ENCODE peak calls at places on chromosome 3, in five cellular contexts. E is HFFc6, D is left lung, L is fibroblast of the aortic adventitia, I is B cell. Y is an unnamed sample.

GRCh38 chr3:1092771-1093170 is at the start of gene CNTN6:
- DNase-seq in E (no peak), D (no peak), L (peak), I (no peak), Y (no peak)

GRCh38 chr3:142976621-142977398 is 13.3 kb upstream of the PAQR9 start:
- DNase-seq in E (peak), D (peak), L (peak), I (no peak), Y (no peak)

GRCh38 chr3:131370935-131371698 is 10.5 kb upstream of the NUDT16 start:
- DNase-seq in E (no peak), D (no peak), L (no peak), I (no peak), Y (no peak)

GRCh38 chr3:181921220-181921619 is 209.5 kb downstream of the SOX2 start:
- DNase-seq in E (no peak), D (no peak), L (no peak), I (peak), Y (no peak)

GRCh38 chr3:183546625-183547024 is 8.9 kb downstream of the KLHL6 start:
- DNase-seq in E (no peak), D (no peak), L (no peak), I (no peak), Y (no peak)

GRCh38 chr3:75042941-75043340 is 428.5 kb upstream of the CNTN3 start:
- DNase-seq in E (no peak), D (no peak), L (no peak), I (no peak), Y (no peak)

GRCh38 chr3:52685285-52685704 is 418 bp downstream of the PBRM1 start:
- DNase-seq in E (peak), D (peak), L (no peak), I (peak), Y (peak)

GRCh38 chr3:136802481-136802996 is 16.4 kb upstream of the SLC35G2 start:
- DNase-seq in E (no peak), D (no peak), L (peak), I (no peak), Y (no peak)

GRCh38 chr3:151439652-151440125 is 21.2 kb downstream of the IGSF10 start:
- DNase-seq in E (peak), D (no peak), L (peak), I (peak), Y (no peak)

GRCh38 chr3:143885803-143886427 is 37.6 kb upstream of the SLC9A9 start:
- DNase-seq in E (peak), D (no peak), L (peak), I (peak), Y (no peak)

GRCh38 chr3:124627501-124627908 is 102.7 kb upstream of the UMPS start:
- DNase-seq in E (peak), D (no peak), L (peak), I (no peak), Y (no peak)

GRCh38 chr3:120622870-120623718 is 27.0 kb downstream of the NDUFB4 start:
- DNase-seq in E (peak), D (no peak), L (peak), I (no peak), Y (no peak)

GRCh38 chr3:14806641-14807263 is 12.0 kb upstream of the FGD5 start:
- DNase-seq in E (no peak), D (no peak), L (peak), I (no peak), Y (no peak)

GRCh38 chr3:72847282-72847681 is 963 bp downstream of the SHQ1 start:
- DNase-seq in E (no peak), D (no peak), L (peak), I (no peak), Y (no peak)

GRCh38 chr3:181568248-181568647 is 143.5 kb upstream of the SOX2 start:
- DNase-seq in E (no peak), D (no peak), L (peak), I (no peak), Y (no peak)

GRCh38 chr3:148991219-148992026 is at the start of gene GYG1:
- DNase-seq in E (peak), D (peak), L (peak), I (peak), Y (peak)

GRCh38 chr3:138442433-138442832 is 8.0 kb downstream of the ESYT3 start:
- DNase-seq in E (no peak), D (no peak), L (no peak), I (no peak), Y (no peak)

GRCh38 chr3:150412599-150413069 is 4.5 kb downstream of the TSC22D2 start:
- DNase-seq in E (peak), D (no peak), L (peak), I (no peak), Y (no peak)

GRCh38 chr3:63578858-63579257 is 73.6 kb upstream of the SNTN start:
- DNase-seq in E (no peak), D (no peak), L (no peak), I (no peak), Y (no peak)

GRCh38 chr3:188431553-188431952 is 277.6 kb downstream of the LPP start:
- DNase-seq in E (peak), D (no peak), L (peak), I (no peak), Y (no peak)

GRCh38 chr3:147462856-147463255 is 53.7 kb downstream of the ZIC1 start:
- DNase-seq in E (no peak), D (no peak), L (no peak), I (no peak), Y (no peak)

GRCh38 chr3:35832140-35832571 is 192.8 kb downstream of the ARPP21 start:
- DNase-seq in E (no peak), D (no peak), L (peak), I (no peak), Y (no peak)

GRCh38 chr3:161559177-161559998 is 62.8 kb downstream of the OTOL1 start:
- DNase-seq in E (peak), D (no peak), L (peak), I (no peak), Y (no peak)

GRCh38 chr3:102353148-102353547 is 81.7 kb upstream of the ZPLD1 start:
- DNase-seq in E (no peak), D (no peak), L (peak), I (no peak), Y (no peak)

GRCh38 chr3:3015472-3016089 is 94.6 kb downstream of the IL5RA start:
- DNase-seq in E (no peak), D (no peak), L (peak), I (no peak), Y (no peak)

GRCh38 chr3:50605901-50606326 is 5.7 kb downstream of the CISH start:
- DNase-seq in E (no peak), D (no peak), L (no peak), I (no peak), Y (no peak)

GRCh38 chr3:51282931-51283330 is 102.2 kb upstream of the MANF start:
- DNase-seq in E (peak), D (no peak), L (peak), I (no peak), Y (no peak)

GRCh38 chr3:49411550-49411967 is 217 bp downstream of the RHOA start:
- DNase-seq in E (no peak), D (peak), L (no peak), I (peak), Y (peak)

GRCh38 chr3:183428140-183429023 is at the start of gene MCF2L2:
- DNase-seq in E (no peak), D (peak), L (peak), I (peak), Y (peak)

GRCh38 chr3:72694398-72694797 is 153.8 kb downstream of the SHQ1 start:
- DNase-seq in E (peak), D (no peak), L (peak), I (no peak), Y (no peak)

GRCh38 chr3:115388166-115388565 is 235.1 kb upstream of the GAP43 start:
- DNase-seq in E (no peak), D (no peak), L (peak), I (no peak), Y (no peak)

GRCh38 chr3:143145951-143146350 is 26.4 kb downstream of the CHST2 start:
- DNase-seq in E (no peak), D (no peak), L (no peak), I (no peak), Y (no peak)

GRCh38 chr3:14907043-14907966 is 40.1 kb upstream of the NR2C2 start:
- DNase-seq in E (no peak), D (no peak), L (no peak), I (no peak), Y (no peak)

GRCh38 chr3:188700497-188700896 is 471.3 kb upstream of the TPRG1 start:
- DNase-seq in E (no peak), D (no peak), L (no peak), I (no peak), Y (no peak)

GRCh38 chr3:33313331-33313730 is 36.1 kb downstream of the FBXL2 start:
- DNase-seq in E (peak), D (no peak), L (no peak), I (no peak), Y (no peak)

GRCh38 chr3:172592898-172593669 is 69.9 kb upstream of the TNFSF10 start:
- DNase-seq in E (no peak), D (no peak), L (no peak), I (no peak), Y (no peak)

GRCh38 chr3:168952551-168952950 is 711.0 kb downstream of the MECOM start:
- DNase-seq in E (peak), D (no peak), L (peak), I (no peak), Y (no peak)

GRCh38 chr3:126516936-126517290 is 660 bp downstream of the UROC1 start:
- DNase-seq in E (no peak), D (peak), L (no peak), I (no peak), Y (no peak)
- TF ChIP-seq CTCF in E (no peak), D (no peak), L (no peak), I (no peak), Y (no peak)

GRCh38 chr3:10322355-10322715 is 1.4 kb upstream of the SEC13 start:
- DNase-seq in E (no peak), D (no peak), L (no peak), I (no peak), Y (no peak)
- TF ChIP-seq CTCF in E (peak), D (no peak), L (peak), I (peak), Y (peak)

DNA sequence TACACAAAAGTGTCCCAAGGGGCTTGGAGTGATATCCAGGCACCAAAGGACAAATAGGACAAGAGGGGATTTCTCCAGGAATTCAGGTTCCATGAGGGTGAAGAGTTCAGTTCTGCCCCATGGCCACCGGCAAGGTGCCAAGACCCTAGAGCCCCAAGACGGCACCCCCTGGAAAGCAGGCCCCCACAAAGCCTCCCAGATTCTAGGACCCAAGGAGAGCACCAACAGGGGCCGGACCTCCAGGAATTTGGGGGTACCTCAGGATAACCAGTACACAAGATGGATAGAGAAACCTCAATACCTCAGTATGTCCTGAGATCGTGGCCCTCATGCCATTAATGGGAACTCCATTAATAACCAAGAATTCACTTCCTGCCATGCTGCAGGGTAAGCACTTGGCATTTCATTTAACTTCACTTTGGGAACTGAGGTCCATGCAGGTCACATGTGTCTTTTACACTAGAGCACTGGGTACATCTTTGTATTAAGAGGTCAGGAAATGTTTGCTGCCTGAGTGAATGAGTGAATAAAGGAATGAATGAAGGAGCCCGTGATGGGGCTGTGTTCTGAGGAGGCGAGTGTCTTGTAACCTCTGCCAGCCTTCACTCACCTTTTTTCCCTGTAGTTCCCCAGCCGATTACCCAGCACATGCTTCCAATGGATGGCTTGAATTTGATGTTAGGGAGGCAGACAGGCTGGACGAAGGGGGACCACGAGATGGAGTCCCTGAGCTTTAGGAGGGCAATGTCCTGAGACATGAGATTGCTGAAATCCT is 15.5 kb upstream of the PRSS50 start:
- DNase-seq in E (no peak), D (no peak), L (peak), I (no peak), Y (no peak)
- TF ChIP-seq CTCF in E (peak), D (no peak), L (peak), I (no peak), Y (no peak)

GRCh38 chr3:170096342-170096741 is 58.5 kb downstream of the GPR160 start:
- DNase-seq in E (no peak), D (no peak), L (no peak), I (no peak), Y (no peak)
- TF ChIP-seq CTCF in E (no peak), D (no peak), L (no peak), I (no peak), Y (no peak)

DNA sequence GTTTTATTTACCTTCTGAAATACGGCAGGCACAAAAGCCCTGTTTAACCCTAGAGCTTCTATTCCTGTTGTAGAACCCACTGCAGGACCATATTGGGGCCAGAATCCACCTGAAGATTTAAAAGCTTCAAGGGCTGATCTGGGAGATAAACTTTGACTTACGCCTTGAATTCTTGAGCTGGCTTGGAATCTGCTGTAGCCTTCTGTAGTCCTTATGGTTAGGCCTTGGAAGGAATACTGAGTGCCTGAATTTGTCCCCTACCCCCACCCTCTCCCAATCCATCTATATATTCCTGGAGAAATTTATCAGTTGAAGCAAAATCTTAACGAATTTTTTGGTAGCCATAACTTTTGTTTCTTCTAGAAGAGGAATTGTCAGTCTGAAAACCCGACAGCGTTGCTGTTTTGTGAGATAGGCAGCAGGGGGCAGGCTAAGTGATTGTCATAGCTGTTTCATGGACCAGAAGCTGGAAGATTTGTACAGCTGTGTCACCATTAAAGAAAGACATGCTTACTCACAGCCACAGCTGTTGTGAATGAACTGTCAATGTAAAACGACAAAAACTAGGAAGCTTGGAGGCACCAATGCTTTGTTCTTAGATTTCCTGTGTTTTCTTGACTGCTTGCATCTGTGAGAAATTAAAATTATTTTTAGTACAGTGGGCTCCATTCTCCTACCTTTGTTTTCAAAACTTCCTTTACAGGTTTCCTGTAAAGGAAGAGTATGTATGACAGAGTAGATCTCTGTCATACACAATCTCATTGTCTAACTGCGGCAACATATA is 12.8 kb downstream of the LXN start:
- DNase-seq in E (peak), D (peak), L (peak), I (peak), Y (no peak)
- TF ChIP-seq CTCF in E (peak), D (peak), L (peak), I (peak), Y (peak)

DNA sequence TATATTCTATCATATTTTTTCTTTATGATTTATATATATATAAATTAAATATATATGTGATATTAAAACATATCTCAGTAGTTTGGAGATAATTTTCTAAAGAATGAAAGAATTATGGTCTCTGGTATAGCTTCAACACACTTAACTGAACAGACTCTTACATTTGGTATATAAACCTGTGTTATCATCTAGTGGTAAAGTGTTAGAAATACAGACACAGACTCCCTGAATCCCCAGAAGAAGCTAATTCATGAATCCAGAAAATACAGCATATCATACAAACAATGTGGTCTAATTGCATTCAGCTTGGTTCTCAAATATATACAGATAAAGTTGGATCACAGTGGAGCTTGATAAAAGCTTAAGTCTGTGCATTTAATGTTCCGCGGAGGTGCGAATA is 1100.4 kb downstream of the ROBO2 start:
- DNase-seq in E (no peak), D (no peak), L (no peak), I (no peak), Y (no peak)
- TF ChIP-seq CTCF in E (no peak), D (no peak), L (no peak), I (no peak), Y (no peak)

DNA sequence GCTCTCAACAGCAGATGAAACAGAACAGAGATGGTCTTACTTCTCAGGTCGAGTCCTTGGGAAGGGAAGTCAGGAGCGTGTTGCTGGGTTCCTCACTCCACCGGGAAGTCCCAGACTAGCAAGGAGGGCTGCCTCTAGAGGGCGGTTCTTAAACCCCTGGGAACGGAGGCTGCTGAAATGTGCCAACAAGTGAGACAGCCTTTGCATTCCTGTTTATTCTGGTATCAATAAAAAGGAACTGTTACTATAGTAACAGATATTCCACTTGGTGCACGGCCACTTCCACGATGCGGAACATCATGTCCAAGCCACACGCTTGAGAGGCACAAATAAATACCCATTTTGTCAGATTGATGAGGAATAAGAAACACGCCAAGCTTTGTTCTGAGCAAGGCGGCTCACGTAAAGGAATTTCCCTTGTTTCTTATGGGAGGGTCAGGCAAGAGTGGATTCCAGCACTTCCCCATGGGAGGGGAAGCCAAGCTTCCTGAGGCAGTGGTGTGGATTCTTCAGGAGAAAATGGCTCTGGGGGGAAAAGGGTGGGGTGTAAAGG is at the start of gene FAM107A:
- DNase-seq in E (no peak), D (no peak), L (peak), I (no peak), Y (no peak)
- TF ChIP-seq CTCF in E (no peak), D (no peak), L (peak), I (no peak), Y (no peak)

GRCh38 chr3:23292432-23292831 is 89.3 kb downstream of the UBE2E2 start:
- DNase-seq in E (no peak), D (no peak), L (no peak), I (no peak), Y (no peak)

GRCh38 chr3:23294770-23295387 is 91.8 kb downstream of the UBE2E2 start:
- DNase-seq in E (no peak), D (no peak), L (no peak), I (no peak), Y (no peak)
- TF ChIP-seq CTCF in E (no peak), D (no peak), L (no peak), I (no peak), Y (no peak)

GRCh38 chr3:11226042-11226370 is 46.2 kb upstream of the ATG7 start:
- DNase-seq in E (no peak), D (no peak), L (no peak), I (no peak), Y (no peak)

GRCh38 chr3:11220230-11220629 is 52.0 kb upstream of the ATG7 start:
- DNase-seq in E (no peak), D (no peak), L (no peak), I (no peak), Y (no peak)

GRCh38 chr3:11224870-11225251 is 47.3 kb upstream of the ATG7 start:
- DNase-seq in E (no peak), D (no peak), L (no peak), I (no peak), Y (no peak)

GRCh38 chr3:11224010-11224409 is 48.2 kb upstream of the ATG7 start:
- DNase-seq in E (no peak), D (no peak), L (no peak), I (no peak), Y (no peak)

DNA sequence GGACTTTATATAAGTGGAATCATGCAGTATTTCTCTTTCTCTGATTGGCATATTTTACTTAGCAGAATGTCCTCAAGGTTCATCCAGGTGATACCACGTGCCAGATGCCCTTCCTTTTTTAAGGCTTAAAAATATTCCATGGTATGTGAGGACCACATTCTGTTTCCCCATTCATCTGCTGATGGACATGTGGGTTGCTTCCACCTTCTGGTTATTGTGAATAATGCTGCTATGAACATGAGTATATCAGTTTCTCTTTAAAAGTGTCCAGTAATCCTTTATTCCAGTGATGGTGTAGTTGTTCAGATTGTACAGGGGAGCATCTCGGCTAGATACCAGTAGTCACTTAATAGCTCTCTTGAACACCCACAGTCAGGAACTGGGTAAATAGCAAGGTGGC is 50.4 kb upstream of the ATG7 start:
- DNase-seq in E (no peak), D (no peak), L (no peak), I (no peak), Y (no peak)
- TF ChIP-seq CTCF in E (peak), D (no peak), L (peak), I (no peak), Y (no peak)